ENCODE peak calls at places on chromosomes 5 and 9, in seven cellular contexts. One of them, this sample, is unnamed.

GRCh38 chr5:78467744-78468357 is 107.4 kb downstream of the SCAMP1 start:
- DNase-seq in GM10248: peak; percentile 31
- DNase-seq in CD4-positive, alpha-beta T cell: no peak
- DNase-seq in fibroblast of mammary gland: peak; percentile 77
- DNase-seq in colonic mucosa: no peak
- DNase-seq in A549: peak; percentile 54
- DNase-seq in tibial nerve: no peak
- DNase-seq in this sample: peak; percentile 1

GRCh38 chr5:67268233-67269011 is 71.8 kb upstream of the CD180 start:
- DNase-seq in colonic mucosa: peak; percentile 72
- DNase-seq in tibial nerve: peak; percentile 97
- DNase-seq in CD4-positive, alpha-beta T cell: no peak
- DNase-seq in A549: peak; percentile 75
- DNase-seq in fibroblast of mammary gland: peak; percentile 99
- DNase-seq in GM10248: no peak
- DNase-seq in this sample: peak; percentile 63

GRCh38 chr5:178234121-178234752 is 1.6 kb upstream of the PHYKPL start:
- DNase-seq in colonic mucosa: no peak
- DNase-seq in tibial nerve: no peak
- DNase-seq in fibroblast of mammary gland: no peak
- DNase-seq in CD4-positive, alpha-beta T cell: no peak
- DNase-seq in A549: no peak
- DNase-seq in GM10248: no peak
- DNase-seq in this sample: no peak

GRCh38 chr9:21801683-21802417 is 586 bp upstream of the MTAP start:
- DNase-seq in A549: peak; percentile 82
- DNase-seq in tibial nerve: peak; percentile 59
- DNase-seq in GM10248: peak; percentile 34
- DNase-seq in colonic mucosa: peak; percentile 71
- DNase-seq in fibroblast of mammary gland: peak; percentile 82
- DNase-seq in CD4-positive, alpha-beta T cell: no peak
- DNase-seq in this sample: no peak

GRCh38 chr5:68088302-68088701 is 127.3 kb upstream of the PIK3R1 start:
- DNase-seq in tibial nerve: no peak
- DNase-seq in CD4-positive, alpha-beta T cell: no peak
- DNase-seq in fibroblast of mammary gland: peak; percentile 92
- DNase-seq in GM10248: no peak
- DNase-seq in A549: no peak
- DNase-seq in colonic mucosa: no peak
- DNase-seq in this sample: no peak

GRCh38 chr9:18362901-18363685 is 110.9 kb upstream of the ADAMTSL1 start:
- DNase-seq in tibial nerve: no peak
- DNase-seq in CD4-positive, alpha-beta T cell: no peak
- DNase-seq in colonic mucosa: peak; percentile 24
- DNase-seq in GM10248: peak; percentile 18
- DNase-seq in fibroblast of mammary gland: peak; percentile 28
- DNase-seq in A549: no peak
- DNase-seq in this sample: peak; percentile 22

GRCh38 chr5:85938201-85938600 is 679.5 kb upstream of the COX7C start:
- DNase-seq in CD4-positive, alpha-beta T cell: no peak
- DNase-seq in A549: no peak
- DNase-seq in fibroblast of mammary gland: no peak
- DNase-seq in tibial nerve: no peak
- DNase-seq in colonic mucosa: no peak
- DNase-seq in GM10248: no peak
- DNase-seq in this sample: no peak

GRCh38 chr9:113906411-113907110 is 30.5 kb downstream of the ZNF618 start:
- DNase-seq in tibial nerve: no peak
- DNase-seq in fibroblast of mammary gland: peak; percentile 68
- DNase-seq in CD4-positive, alpha-beta T cell: no peak
- DNase-seq in colonic mucosa: no peak
- DNase-seq in GM10248: no peak
- DNase-seq in A549: no peak
- DNase-seq in this sample: no peak

GRCh38 chr5:138647261-138647788 is 72.1 kb upstream of the HSPA9 start:
- DNase-seq in tibial nerve: no peak
- DNase-seq in A549: no peak
- DNase-seq in colonic mucosa: no peak
- DNase-seq in CD4-positive, alpha-beta T cell: no peak
- DNase-seq in GM10248: no peak
- DNase-seq in fibroblast of mammary gland: peak; percentile 17
- DNase-seq in this sample: no peak

GRCh38 chr5:176675676-176676360 is 28.5 kb downstream of the TSPAN17 start:
- DNase-seq in CD4-positive, alpha-beta T cell: no peak
- DNase-seq in tibial nerve: no peak
- DNase-seq in fibroblast of mammary gland: peak; percentile 17
- DNase-seq in GM10248: no peak
- DNase-seq in colonic mucosa: no peak
- DNase-seq in A549: peak; percentile 56
- DNase-seq in this sample: no peak

GRCh38 chr5:142843029-142843905 is 73.1 kb downstream of the ARHGAP26 start:
- DNase-seq in A549: no peak
- DNase-seq in colonic mucosa: no peak
- DNase-seq in fibroblast of mammary gland: no peak
- DNase-seq in CD4-positive, alpha-beta T cell: no peak
- DNase-seq in GM10248: no peak
- DNase-seq in tibial nerve: peak; percentile 37
- DNase-seq in this sample: no peak

GRCh38 chr5:168529361-168530234 is 493 bp downstream of the FBLL1 start:
- DNase-seq in CD4-positive, alpha-beta T cell: no peak
- DNase-seq in GM10248: no peak
- DNase-seq in fibroblast of mammary gland: no peak
- DNase-seq in A549: no peak
- DNase-seq in tibial nerve: no peak
- DNase-seq in colonic mucosa: no peak
- DNase-seq in this sample: no peak

GRCh38 chr9:87713278-87713989 is 12.5 kb upstream of the CTSL start:
- DNase-seq in A549: peak; percentile 99
- DNase-seq in CD4-positive, alpha-beta T cell: no peak
- DNase-seq in tibial nerve: peak; percentile 88
- DNase-seq in fibroblast of mammary gland: peak; percentile 100
- DNase-seq in GM10248: no peak
- DNase-seq in colonic mucosa: peak; percentile 62
- DNase-seq in this sample: no peak

GRCh38 chr5:51345106-51345505 is 38.1 kb upstream of the ISL1 start:
- DNase-seq in tibial nerve: no peak
- DNase-seq in CD4-positive, alpha-beta T cell: no peak
- DNase-seq in A549: no peak
- DNase-seq in fibroblast of mammary gland: no peak
- DNase-seq in colonic mucosa: no peak
- DNase-seq in GM10248: no peak
- DNase-seq in this sample: no peak

GRCh38 chr5:151868451-151868850 is 56.2 kb downstream of the GLRA1 start:
- DNase-seq in CD4-positive, alpha-beta T cell: no peak
- DNase-seq in GM10248: no peak
- DNase-seq in fibroblast of mammary gland: no peak
- DNase-seq in A549: no peak
- DNase-seq in colonic mucosa: no peak
- DNase-seq in tibial nerve: no peak
- DNase-seq in this sample: no peak

GRCh38 chr9:129128689-129129088 is 17.5 kb downstream of the PTPA start:
- DNase-seq in tibial nerve: no peak
- DNase-seq in A549: no peak
- DNase-seq in colonic mucosa: no peak
- DNase-seq in fibroblast of mammary gland: no peak
- DNase-seq in GM10248: no peak
- DNase-seq in CD4-positive, alpha-beta T cell: no peak
- DNase-seq in this sample: no peak

GRCh38 chr5:39191216-39191615 is 28.1 kb downstream of the FYB1 start:
- DNase-seq in colonic mucosa: no peak
- DNase-seq in GM10248: no peak
- DNase-seq in CD4-positive, alpha-beta T cell: no peak
- DNase-seq in A549: no peak
- DNase-seq in tibial nerve: no peak
- DNase-seq in fibroblast of mammary gland: no peak
- DNase-seq in this sample: no peak

GRCh38 chr9:91127653-91128052 is 234.1 kb downstream of the AUH start:
- DNase-seq in CD4-positive, alpha-beta T cell: no peak
- DNase-seq in A549: no peak
- DNase-seq in tibial nerve: no peak
- DNase-seq in GM10248: no peak
- DNase-seq in fibroblast of mammary gland: peak; percentile 68
- DNase-seq in colonic mucosa: no peak
- DNase-seq in this sample: no peak

GRCh38 chr5:65120371-65120967 is 351.7 kb downstream of the CWC27 start:
- DNase-seq in A549: no peak
- DNase-seq in CD4-positive, alpha-beta T cell: no peak
- DNase-seq in fibroblast of mammary gland: no peak
- DNase-seq in GM10248: no peak
- DNase-seq in colonic mucosa: no peak
- DNase-seq in tibial nerve: no peak
- DNase-seq in this sample: no peak

GRCh38 chr9:122227576-122227903 is 1.2 kb downstream of the LHX6 start:
- DNase-seq in tibial nerve: no peak
- DNase-seq in colonic mucosa: no peak
- DNase-seq in GM10248: no peak
- DNase-seq in A549: no peak
- DNase-seq in CD4-positive, alpha-beta T cell: no peak
- DNase-seq in fibroblast of mammary gland: no peak
- DNase-seq in this sample: no peak

GRCh38 chr5:135337064-135337463 is 62.0 kb downstream of the MACROH2A1 start:
- DNase-seq in GM10248: no peak
- DNase-seq in A549: no peak
- DNase-seq in CD4-positive, alpha-beta T cell: no peak
- DNase-seq in tibial nerve: no peak
- DNase-seq in fibroblast of mammary gland: no peak
- DNase-seq in colonic mucosa: no peak
- DNase-seq in this sample: no peak

GRCh38 chr5:54646285-54647101 is 128.9 kb downstream of the SNX18 start:
- DNase-seq in CD4-positive, alpha-beta T cell: peak; percentile 53
- DNase-seq in fibroblast of mammary gland: peak; percentile 68
- DNase-seq in colonic mucosa: peak; percentile 55
- DNase-seq in tibial nerve: peak; percentile 65
- DNase-seq in A549: peak; percentile 2
- DNase-seq in GM10248: peak; percentile 62
- DNase-seq in this sample: peak; percentile 65

GRCh38 chr5:37554938-37555337 is 175.8 kb downstream of the WDR70 start:
- DNase-seq in fibroblast of mammary gland: peak; percentile 23
- DNase-seq in tibial nerve: no peak
- DNase-seq in GM10248: no peak
- DNase-seq in A549: peak; percentile 22
- DNase-seq in colonic mucosa: no peak
- DNase-seq in CD4-positive, alpha-beta T cell: no peak
- DNase-seq in this sample: no peak
- TF ChIP-seq CTCF in fibroblast of mammary gland: peak; percentile 62
- TF ChIP-seq CTCF in tibial nerve: no peak
- TF ChIP-seq CTCF in GM10248: peak; percentile 40
- TF ChIP-seq CTCF in A549: peak; percentile 31
- TF ChIP-seq CTCF in colonic mucosa: peak; percentile 38
- TF ChIP-seq CTCF in CD4-positive, alpha-beta T cell: peak; percentile 23
- TF ChIP-seq CTCF in this sample: no peak

GRCh38 chr5:75571547-75571946 is 39.7 kb upstream of the ANKDD1B start:
- DNase-seq in CD4-positive, alpha-beta T cell: no peak
- DNase-seq in colonic mucosa: no peak
- DNase-seq in tibial nerve: no peak
- DNase-seq in GM10248: no peak
- DNase-seq in A549: no peak
- DNase-seq in fibroblast of mammary gland: no peak
- DNase-seq in this sample: no peak

DNA sequence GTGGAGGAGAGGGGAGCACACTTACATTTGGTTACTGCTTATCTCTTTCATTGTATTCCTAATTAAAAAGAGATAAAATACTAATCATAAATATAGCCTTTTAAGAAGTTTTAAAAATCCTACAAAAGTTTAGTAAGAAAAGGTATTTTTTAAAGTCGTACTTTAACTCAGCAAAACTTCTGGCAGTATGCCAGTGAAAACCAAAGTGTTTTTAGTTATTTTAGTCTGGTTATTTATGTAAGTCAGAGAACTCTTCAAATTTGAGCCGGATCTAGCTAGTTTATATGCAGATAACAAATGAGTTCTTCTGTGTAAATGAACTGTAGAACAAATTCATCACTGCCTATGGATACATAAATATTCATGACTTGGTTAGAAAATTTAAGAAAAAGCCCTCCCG is 36.5 kb upstream of the ANKDD1B start:
- DNase-seq in CD4-positive, alpha-beta T cell: no peak
- DNase-seq in fibroblast of mammary gland: peak; percentile 25
- DNase-seq in A549: no peak
- DNase-seq in colonic mucosa: no peak
- DNase-seq in GM10248: no peak
- DNase-seq in tibial nerve: no peak
- DNase-seq in this sample: no peak
- TF ChIP-seq CTCF in CD4-positive, alpha-beta T cell: no peak
- TF ChIP-seq CTCF in fibroblast of mammary gland: no peak
- TF ChIP-seq CTCF in A549: no peak
- TF ChIP-seq CTCF in colonic mucosa: no peak
- TF ChIP-seq CTCF in GM10248: no peak
- TF ChIP-seq CTCF in tibial nerve: no peak
- TF ChIP-seq CTCF in this sample: no peak

DNA sequence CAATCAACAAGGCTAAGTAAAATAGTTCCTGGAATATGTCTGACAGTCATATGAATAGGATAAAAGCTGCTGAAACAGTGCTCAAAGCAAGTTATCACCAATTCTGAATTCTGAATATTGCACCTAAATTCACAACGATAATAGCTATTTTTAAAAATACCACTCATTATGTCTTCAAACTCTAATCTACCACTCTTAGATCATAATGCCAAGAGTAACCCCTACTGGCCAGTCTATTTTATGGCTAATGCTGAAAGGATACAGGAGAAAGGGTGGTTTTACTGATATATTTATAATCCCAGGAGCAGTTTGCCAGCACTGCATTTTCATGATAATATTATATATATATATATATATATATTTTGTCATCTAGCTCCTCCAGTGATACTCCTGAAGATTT is 232.8 kb downstream of the PDE4D start:
- DNase-seq in CD4-positive, alpha-beta T cell: no peak
- DNase-seq in A549: peak; percentile 65
- DNase-seq in GM10248: peak; percentile 20
- DNase-seq in tibial nerve: no peak
- DNase-seq in colonic mucosa: no peak
- DNase-seq in fibroblast of mammary gland: peak; percentile 47
- DNase-seq in this sample: peak; percentile 10
- TF ChIP-seq CTCF in CD4-positive, alpha-beta T cell: no peak
- TF ChIP-seq CTCF in A549: peak; percentile 75
- TF ChIP-seq CTCF in GM10248: peak; percentile 50
- TF ChIP-seq CTCF in tibial nerve: no peak
- TF ChIP-seq CTCF in colonic mucosa: peak; percentile 13
- TF ChIP-seq CTCF in fibroblast of mammary gland: peak; percentile 53
- TF ChIP-seq CTCF in this sample: peak; percentile 51

DNA sequence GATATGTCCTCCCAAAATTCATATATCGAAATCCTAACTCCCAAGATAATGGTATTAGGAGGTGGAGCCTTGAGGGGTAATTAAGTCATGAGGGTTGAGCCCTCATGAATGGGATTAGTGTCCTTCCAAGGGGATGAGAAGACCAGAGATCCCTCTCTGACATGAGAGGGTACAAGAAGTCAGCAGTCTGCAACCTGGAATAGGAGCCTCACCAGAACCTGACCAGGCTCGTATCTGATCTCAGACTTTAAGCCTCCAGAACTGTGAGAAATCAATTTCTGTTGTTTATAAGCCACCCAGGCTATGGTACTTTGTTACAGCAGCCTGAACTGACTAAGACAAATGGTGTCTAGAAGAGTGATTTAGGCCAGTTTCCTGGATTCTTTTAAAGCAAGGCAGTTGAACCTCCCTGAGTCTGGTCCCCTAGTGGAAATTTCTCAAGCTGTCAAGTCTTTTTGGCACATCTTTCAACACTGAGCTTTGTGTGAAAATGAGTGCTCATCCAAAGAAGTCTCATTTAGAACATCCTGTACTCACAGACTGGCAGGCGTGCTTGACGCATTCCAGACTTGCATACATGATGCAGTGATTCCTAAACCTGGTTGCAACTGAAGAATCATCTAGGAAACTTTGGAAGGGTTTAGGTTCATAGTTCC is 254.8 kb upstream of the PPP1R2B start:
- DNase-seq in GM10248: no peak
- DNase-seq in fibroblast of mammary gland: peak; percentile 58
- DNase-seq in CD4-positive, alpha-beta T cell: no peak
- DNase-seq in tibial nerve: no peak
- DNase-seq in colonic mucosa: no peak
- DNase-seq in A549: no peak
- DNase-seq in this sample: no peak
- TF ChIP-seq CTCF in GM10248: no peak
- TF ChIP-seq CTCF in fibroblast of mammary gland: no peak
- TF ChIP-seq CTCF in CD4-positive, alpha-beta T cell: no peak
- TF ChIP-seq CTCF in tibial nerve: no peak
- TF ChIP-seq CTCF in colonic mucosa: no peak
- TF ChIP-seq CTCF in A549: no peak
- TF ChIP-seq CTCF in this sample: no peak

This sample was measured in LNCaP clone FGC.